ENCODE peak calls at places on chromosomes 13 and 19, in eight cellular contexts. I is PC-3, C is endothelial cell, J is WTC11, E is mesothelial cell of epicardium, F is fibroblast of the aortic adventitia, S is lower leg skin, Z is AG09319. Y is an unnamed sample.

GRCh38 chr19:7973883-7974282 is 30.4 kb upstream of the TIMM44 start:
- DNase-seq in S (no peak), I (no peak), E (no peak), C (no peak), F (no peak), Z (no peak), J (no peak), Y (no peak)

GRCh38 chr19:50422397-50423278 is 3.9 kb downstream of the SPIB start:
- DNase-seq in S (no peak), C (no peak), J (no peak), E (no peak), Z (no peak), I (no peak), F (no peak), Y (no peak)

GRCh38 chr19:50567052-50567841 is 988 bp downstream of the LRRC4B start:
- DNase-seq in F (no peak), J (no peak), C (no peak), Z (no peak), S (no peak), I (no peak), E (no peak), Y (no peak)

GRCh38 chr13:113123226-113124150 is 889 bp downstream of the F10 start:
- DNase-seq in E (no peak), J (peak; percentile 53), Z (no peak), C (peak; percentile 38), F (peak; percentile 15), I (no peak), S (peak; percentile 82), Y (no peak)

GRCh38 chr19:43300876-43301765 is 31.8 kb upstream of the PSG9 start:
- DNase-seq in I (peak; percentile 53), E (no peak), J (no peak), S (no peak), F (no peak), C (no peak), Z (no peak), Y (no peak)

GRCh38 chr19:3441089-3441985 is 39.0 kb downstream of the SMIM24 start:
- DNase-seq in J (no peak), I (no peak), Z (no peak), S (no peak), E (no peak), C (no peak), F (no peak), Y (no peak)

GRCh38 chr13:49779721-49780120 is 12.8 kb downstream of the KPNA3 start:
- DNase-seq in E (no peak), I (no peak), C (no peak), Z (no peak), J (no peak), S (no peak), F (no peak), Y (no peak)

GRCh38 chr19:624433-625109 is 8.8 kb downstream of the POLRMT start:
- DNase-seq in S (no peak), E (no peak), I (no peak), Z (no peak), C (no peak), F (no peak), J (no peak), Y (no peak)

GRCh38 chr13:52158629-52159158 is 703 bp downstream of the NEK3 start:
- DNase-seq in F (peak; percentile 62), I (peak; percentile 1), Z (no peak), S (peak; percentile 88), E (no peak), C (no peak), J (no peak), Y (peak; percentile 2)

GRCh38 chr13:50894042-50894441 is 15.5 kb upstream of the RNASEH2B start:
- DNase-seq in Z (no peak), S (no peak), E (no peak), F (no peak), C (no peak), I (no peak), J (no peak), Y (no peak)

GRCh38 chr13:62704795-62705329 is 1289.2 kb upstream of the PCDH20 start:
- DNase-seq in E (no peak), J (no peak), I (no peak), F (no peak), S (no peak), Z (no peak), C (no peak), Y (no peak)

GRCh38 chr13:92513672-92514071 is 712.9 kb upstream of the GPC6 start:
- DNase-seq in I (no peak), S (no peak), C (no peak), J (no peak), E (no peak), F (no peak), Z (no peak), Y (no peak)

GRCh38 chr19:48746738-48747575 is at the start of gene IZUMO1:
- DNase-seq in E (peak; percentile 86), F (peak; percentile 87), J (peak; percentile 91), C (peak; percentile 80), Z (peak; percentile 55), S (peak; percentile 91), I (no peak), Y (no peak)

GRCh38 chr19:48136547-48136946 is 25.9 kb upstream of the PLA2G4C start:
- DNase-seq in F (no peak), S (no peak), I (no peak), Z (no peak), E (no peak), C (no peak), J (no peak), Y (no peak)

GRCh38 chr13:94640676-94641075 is 39.0 kb downstream of the GPR180 start:
- DNase-seq in F (peak; percentile 42), C (no peak), J (no peak), S (no peak), E (no peak), I (peak; percentile 27), Z (no peak), Y (no peak)

GRCh38 chr19:3982701-3983541 is 2.3 kb downstream of the EEF2 start:
- DNase-seq in F (peak; percentile 45), E (no peak), Z (no peak), J (no peak), C (no peak), S (no peak), I (peak; percentile 62), Y (no peak)

GRCh38 chr19:44808463-44809371 is at the start of gene BCAM:
- DNase-seq in J (peak; percentile 70), F (peak; percentile 54), C (peak; percentile 58), S (peak; percentile 93), E (peak; percentile 77), Z (peak; percentile 35), I (peak; percentile 58), Y (peak; percentile 74)

GRCh38 chr19:17488593-17489391 is 18.5 kb downstream of the SLC27A1 start:
- DNase-seq in Z (no peak), C (peak; percentile 96), S (peak; percentile 92), F (no peak), J (peak; percentile 99), E (peak; percentile 84), I (peak; percentile 92), Y (peak; percentile 28)

GRCh38 chr19:35797663-35798062 is 15.0 kb downstream of the PRODH2 start:
- DNase-seq in E (no peak), F (no peak), Z (no peak), C (no peak), I (no peak), S (no peak), J (peak; percentile 69), Y (no peak)

GRCh38 chr13:81275666-81276258 is 934.8 kb upstream of the SPRY2 start:
- DNase-seq in J (peak; percentile 34), S (no peak), I (no peak), C (no peak), F (no peak), E (no peak), Z (no peak), Y (no peak)

GRCh38 chr19:13156968-13157882 is 7.0 kb downstream of the IER2 start:
- DNase-seq in Z (no peak), J (no peak), S (no peak), I (peak; percentile 36), E (no peak), C (no peak), F (peak; percentile 30), Y (no peak)

GRCh38 chr13:41812237-41812636 is 148.7 kb downstream of the VWA8 start:
- DNase-seq in S (no peak), C (no peak), Z (no peak), J (no peak), F (no peak), E (no peak), I (no peak), Y (no peak)

GRCh38 chr19:46887240-46887782 is 26.5 kb downstream of the ARHGAP35 start:
- DNase-seq in J (no peak), S (no peak), C (no peak), I (no peak), F (peak; percentile 41), Z (no peak), E (no peak), Y (no peak)

GRCh38 chr19:15640294-15640903 is at the start of gene CYP4F3:
- DNase-seq in J (no peak), C (no peak), F (no peak), I (peak; percentile 87), Z (no peak), E (no peak), S (peak; percentile 92), Y (peak; percentile 93)

GRCh38 chr19:53982611-53983010 is 8.8 kb upstream of the CACNG6 start:
- DNase-seq in E (no peak), Z (no peak), C (no peak), J (peak; percentile 62), F (peak; percentile 47), S (peak; percentile 90), I (peak; percentile 67), Y (peak; percentile 94)

GRCh38 chr13:26660185-26660584 is 100.4 kb downstream of the GPR12 start:
- DNase-seq in Z (no peak), F (no peak), I (no peak), C (no peak), J (no peak), E (no peak), S (no peak), Y (no peak)
- TF ChIP-seq CTCF in Z (no peak), F (no peak), I (no peak), C (no peak), J (no peak), E (no peak), S (no peak), Y (no peak)

GRCh38 chr19:57279418-57280164 is 694 bp upstream of the ZNF460 start:
- DNase-seq in E (peak; percentile 88), J (peak; percentile 83), F (peak; percentile 97), S (peak; percentile 97), C (peak; percentile 82), Z (peak; percentile 92), I (peak; percentile 93), Y (peak; percentile 90)
- TF ChIP-seq CTCF in E (no peak), J (no peak), F (peak; percentile 32), S (no peak), C (no peak), Z (peak; percentile 43), I (peak; percentile 58), Y (no peak)

DNA sequence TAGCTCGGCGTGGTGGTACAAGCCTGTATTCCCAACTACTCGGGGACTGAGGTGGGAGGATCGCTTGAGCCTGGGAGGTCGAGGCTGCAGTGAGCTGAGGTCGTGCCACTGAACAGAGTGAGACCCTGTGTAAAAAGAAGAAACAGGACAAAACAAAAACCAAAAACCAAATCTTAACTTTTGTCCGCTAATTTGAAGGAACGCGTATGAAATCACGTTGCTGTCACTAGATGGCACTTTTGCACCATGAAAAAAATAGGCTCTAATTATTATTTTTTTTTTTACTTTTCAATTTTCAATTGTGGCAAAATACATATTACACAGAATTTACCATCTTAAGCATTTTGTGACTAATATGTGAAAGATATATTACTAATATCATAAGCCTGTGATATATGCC is 17.6 kb upstream of the ZNF835 start:
- DNase-seq in I (peak; percentile 8), E (no peak), S (no peak), F (no peak), J (no peak), Z (no peak), C (no peak), Y (no peak)
- TF ChIP-seq CTCF in I (peak; percentile 49), E (no peak), S (no peak), F (no peak), J (no peak), Z (no peak), C (no peak), Y (no peak)

GRCh38 chr19:5086725-5087439 is 118.0 kb downstream of the KDM4B start:
- DNase-seq in J (peak; percentile 71), S (no peak), Z (no peak), I (peak; percentile 29), E (no peak), F (no peak), C (no peak), Y (no peak)
- TF ChIP-seq CTCF in J (no peak), S (no peak), Z (no peak), I (peak; percentile 33), E (no peak), F (no peak), C (no peak), Y (no peak)

Y was measured in Calu3.